ENCODE peak calls at places on chromosomes 6 and 20, in ten cellular contexts. G is transverse colon, Z is A549, E is stomach, R is sigmoid colon, L is tibial nerve, W is GM12878, F is ovary, X is suprapubic skin, S is HepG2. O is an unnamed sample.

GRCh38 chr6:79302341-79302740 is 67.9 kb upstream of the HMGN3 start:
- DNase-seq in G (no peak), Z (no peak), E (no peak), R (no peak), L (no peak), W (no peak), F (no peak), X (no peak), S (no peak), O (no peak)

GRCh38 chr6:104539173-104539572 is 320.5 kb downstream of the HACE1 start:
- DNase-seq in G (no peak), Z (no peak), E (no peak), R (no peak), L (no peak), W (no peak), F (no peak), X (no peak), S (no peak), O (no peak)

GRCh38 chr20:41692479-41693135 is 74.4 kb upstream of the CHD6 start:
- DNase-seq in G (peak), Z (peak), E (peak), R (peak), L (peak), W (peak), F (peak), X (peak), S (peak), O (peak)

GRCh38 chr6:98036344-98036743 is 753.3 kb upstream of the MMS22L start:
- DNase-seq in G (no peak), Z (no peak), E (no peak), R (no peak), L (no peak), W (no peak), F (no peak), X (no peak), S (no peak), O (no peak)

GRCh38 chr6:31970604-31971271 is 1.2 kb downstream of the DXO start:
- DNase-seq in G (peak), Z (no peak), E (peak), R (peak), L (no peak), W (no peak), F (no peak), X (no peak), S (no peak), O (no peak)

GRCh38 chr6:56575736-56576135 is 67.0 kb downstream of the DST start:
- DNase-seq in G (no peak), Z (no peak), E (no peak), R (no peak), L (no peak), W (no peak), F (no peak), X (no peak), S (no peak), O (no peak)

GRCh38 chr6:168107191-168107940 is 28.4 kb upstream of the FRMD1 start:
- DNase-seq in G (no peak), Z (no peak), E (no peak), R (no peak), L (no peak), W (no peak), F (no peak), X (no peak), S (no peak), O (no peak)

GRCh38 chr6:32105433-32105832 is 3.7 kb downstream of the TNXB start:
- DNase-seq in G (no peak), Z (no peak), E (no peak), R (no peak), L (no peak), W (no peak), F (no peak), X (no peak), S (no peak), O (no peak)

GRCh38 chr20:62027116-62027515 is 38.6 kb downstream of the TAF4 start:
- DNase-seq in G (no peak), Z (no peak), E (no peak), R (no peak), L (no peak), W (no peak), F (no peak), X (no peak), S (no peak), O (no peak)

GRCh38 chr20:8523684-8524083 is 391.6 kb downstream of the PLCB1 start:
- DNase-seq in G (no peak), Z (peak), E (no peak), R (no peak), L (no peak), W (no peak), F (no peak), X (no peak), S (no peak), O (no peak)

GRCh38 chr6:16130437-16130891 is 1.6 kb downstream of the MYLIP start:
- DNase-seq in G (peak), Z (no peak), E (no peak), R (no peak), L (no peak), W (no peak), F (no peak), X (no peak), S (no peak), O (no peak)

GRCh38 chr20:64246616-64247311 is 8.8 kb upstream of the PCMTD2 start:
- DNase-seq in G (no peak), Z (no peak), E (peak), R (no peak), L (no peak), W (no peak), F (no peak), X (peak), S (no peak), O (no peak)
- TF ChIP-seq CTCF in G (no peak), Z (no peak), E (no peak), R (no peak), L (no peak), W (no peak), F (no peak), X (no peak), S (no peak), O (no peak)

GRCh38 chr20:50794181-50794845 is 548 bp upstream of the BCAS4 start:
- DNase-seq in G (no peak), Z (no peak), E (no peak), R (no peak), L (no peak), W (no peak), F (no peak), X (no peak), S (no peak), O (no peak)
- H3K27ac ChIP-seq in G (peak), Z (peak), E (peak), R (peak), L (no peak), W (peak), F (peak), X (no peak), S (no peak), O (peak)

GRCh38 chr6:69887714-69888345 is 21.5 kb downstream of the COL19A1 start:
- DNase-seq in G (no peak), Z (no peak), E (no peak), R (no peak), L (no peak), W (no peak), F (no peak), X (no peak), S (no peak), O (no peak)
- TF ChIP-seq EP300 in G (no peak), Z (no peak), E (no peak), R (no peak), L (no peak), W (no peak), F (no peak), X (no peak), S (no peak), O (no peak)

GRCh38 chr20:48799315-48800105 is 28.3 kb downstream of the PREX1 start:
- DNase-seq in G (no peak), Z (no peak), E (no peak), R (peak), L (no peak), W (no peak), F (no peak), X (no peak), S (no peak), O (no peak)
- TF ChIP-seq CTCF in G (no peak), Z (no peak), E (no peak), R (no peak), L (no peak), W (no peak), F (no peak), X (no peak), S (no peak), O (no peak)